ENCODE peak calls at places on chromosomes 4 and X, in four cellular contexts. U is choroid plexus epithelial cell, Z is mesendoderm, A is H4. C is an unnamed sample.

GRCh38 chrX:12447448-12448154 is 309.3 kb downstream of the FRMPD4 start:
- DNase-seq in U (peak), Z (no peak), A (peak), C (no peak)

GRCh38 chrX:9522756-9523155 is 57.9 kb downstream of the TBL1X start:
- DNase-seq in U (peak), Z (no peak), A (no peak), C (no peak)

GRCh38 chr4:108846568-108846967 is 83.7 kb upstream of the ETNPPL start:
- DNase-seq in U (peak), Z (no peak), A (no peak), C (no peak)

GRCh38 chr4:52606766-52607165 is 52.3 kb downstream of the USP46 start:
- DNase-seq in U (no peak), Z (no peak), A (no peak), C (no peak)

GRCh38 chrX:32937043-32937442 is 274.3 kb downstream of the DMD start:
- DNase-seq in U (no peak), Z (no peak), A (no peak), C (no peak)

GRCh38 chr4:26321326-26322276 is 787 bp downstream of the RBPJ start:
- DNase-seq in U (peak), Z (peak), A (no peak), C (peak)

GRCh38 chr4:185305979-185306442 is 89.7 kb downstream of the LRP2BP start:
- DNase-seq in U (peak), Z (peak), A (peak), C (no peak)

GRCh38 chr4:78560296-78560963 is 8.9 kb downstream of the ANXA3 start:
- DNase-seq in U (peak), Z (peak), A (no peak), C (no peak)

GRCh38 chr4:23630110-23630509 is 259.7 kb downstream of the PPARGC1A start:
- DNase-seq in U (no peak), Z (peak), A (no peak), C (no peak)

GRCh38 chrX:44489515-44489914 is 53.1 kb downstream of the FUNDC1 start:
- DNase-seq in U (no peak), Z (no peak), A (no peak), C (no peak)

GRCh38 chr4:158578476-158578875 is 56.8 kb downstream of the RXFP1 start:
- DNase-seq in U (peak), Z (peak), A (peak), C (no peak)

GRCh38 chrX:45623266-45623665 is 422.6 kb upstream of the DIPK2B start:
- DNase-seq in U (peak), Z (no peak), A (peak), C (no peak)

GRCh38 chr4:83139514-83140156 is 25.1 kb upstream of the PLAC8 start:
- DNase-seq in U (no peak), Z (no peak), A (no peak), C (no peak)

GRCh38 chr4:88659061-88659889 is 38.4 kb downstream of the NAP1L5 start:
- DNase-seq in U (peak), Z (peak), A (peak), C (peak)

GRCh38 chr4:8917321-8917811 is 45.7 kb upstream of the HMX1 start:
- DNase-seq in U (no peak), Z (no peak), A (no peak), C (no peak)

GRCh38 chr4:15649914-15650545 is 5.1 kb downstream of the FBXL5 start:
- DNase-seq in U (peak), Z (peak), A (peak), C (peak)

GRCh38 chr4:108045687-108046024 is 56.0 kb downstream of the HADH start:
- DNase-seq in U (no peak), Z (no peak), A (no peak), C (no peak)

GRCh38 chr4:159175165-159175988 is 72.5 kb downstream of the RAPGEF2 start:
- DNase-seq in U (peak), Z (peak), A (peak), C (peak)

GRCh38 chr4:129543299-129543698 is 447.3 kb downstream of the C4orf33 start:
- DNase-seq in U (no peak), Z (peak), A (no peak), C (no peak)

GRCh38 chr4:52199574-52200338 is 148.7 kb downstream of the SPATA18 start:
- DNase-seq in U (peak), Z (peak), A (no peak), C (no peak)

GRCh38 chrX:71910526-71911022 is at the start of gene NHSL2:
- DNase-seq in U (no peak), Z (peak), A (no peak), C (peak)

GRCh38 chrX:108307408-108308085 is 130.7 kb downstream of the COL4A6 start:
- DNase-seq in U (peak), Z (no peak), A (no peak), C (no peak)

GRCh38 chrX:7891928-7892327 is 35.3 kb downstream of the PNPLA4 start:
- DNase-seq in U (peak), Z (no peak), A (no peak), C (no peak)

C was measured in activated CD8-positive, alpha-beta memory T cell treated with anti-CD3 and anti-CD28 coated beads, Interleukin-2, amount 50 U/mL, for 4 hours.